ENCODE peak calls at places on chromosome 13, in eight cellular contexts. M, B, Z, S, J, X, O and Q are unnamed samples.

GRCh38 chr13:104779311-104779710 is 1713.1 kb upstream of the SLC10A2 start:
- DNase-seq in J (no peak), X (peak), O (no peak), B (no peak), S (no peak), M (no peak), Z (peak), Q (no peak)

GRCh38 chr13:36282818-36283432 is 14.7 kb downstream of the CCDC169 start:
- DNase-seq in O (no peak), Z (peak), M (peak), S (no peak), X (peak), B (no peak), J (no peak), Q (no peak)

GRCh38 chr13:48595330-48596127 is 58.2 kb upstream of the CYSLTR2 start:
- DNase-seq in M (peak), X (peak), Z (peak), J (peak), O (peak), S (peak), B (peak), Q (peak)

GRCh38 chr13:100363351-100363750 is 225.2 kb downstream of the GGACT start:
- DNase-seq in Z (peak), M (no peak), S (no peak), J (no peak), B (no peak), X (peak), O (no peak), Q (no peak)

GRCh38 chr13:50388481-50388880 is 373.2 kb downstream of the KCNRG start:
- DNase-seq in S (no peak), O (no peak), M (no peak), Z (no peak), X (no peak), J (no peak), B (no peak), Q (no peak)

GRCh38 chr13:112680741-112681360 is 9.0 kb upstream of the ATP11A start:
- DNase-seq in J (no peak), M (no peak), B (no peak), X (no peak), S (no peak), Z (no peak), O (no peak), Q (no peak)

GRCh38 chr13:94090773-94091172 is 388.7 kb downstream of the DCT start:
- DNase-seq in S (no peak), O (no peak), X (no peak), B (no peak), J (no peak), M (no peak), Z (peak), Q (no peak)

GRCh38 chr13:87311165-87311564 is 360.0 kb upstream of the SLITRK5 start:
- DNase-seq in B (no peak), J (no peak), X (no peak), Z (no peak), O (no peak), M (no peak), S (no peak), Q (no peak)

GRCh38 chr13:39263033-39263432 is 224.8 kb downstream of the NHLRC3 start:
- DNase-seq in M (peak), X (peak), Z (peak), J (peak), B (peak), S (peak), O (peak), Q (no peak)

GRCh38 chr13:29255567-29255966 is 339.9 kb downstream of the SLC7A1 start:
- DNase-seq in M (no peak), J (no peak), B (no peak), Z (no peak), X (no peak), O (no peak), S (no peak), Q (no peak)

GRCh38 chr13:108168929-108169328 is 46.4 kb downstream of the LIG4 start:
- DNase-seq in O (no peak), M (no peak), B (no peak), J (no peak), S (no peak), X (no peak), Z (no peak), Q (no peak)

GRCh38 chr13:39054112-39054511 is 15.9 kb downstream of the NHLRC3 start:
- DNase-seq in M (no peak), Z (no peak), J (no peak), O (no peak), S (no peak), X (no peak), B (no peak), Q (no peak)

GRCh38 chr13:33109319-33109718 is 93.1 kb downstream of the KL start:
- DNase-seq in Z (no peak), J (no peak), O (no peak), X (peak), M (no peak), B (no peak), S (no peak), Q (no peak)

GRCh38 chr13:47719164-47719563 is 281.9 kb downstream of the SUCLA2 start:
- DNase-seq in Z (no peak), X (no peak), J (no peak), O (no peak), B (no peak), M (no peak), S (no peak), Q (no peak)

GRCh38 chr13:35984287-35984686 is 146.9 kb downstream of the DCLK1 start:
- DNase-seq in O (no peak), J (no peak), S (no peak), Z (no peak), M (no peak), X (no peak), B (no peak), Q (no peak)

GRCh38 chr13:26872444-26873173 is 112.0 kb upstream of the GPR12 start:
- DNase-seq in M (peak), J (peak), X (peak), B (peak), Z (peak), O (peak), S (no peak), Q (peak)

GRCh38 chr13:84126671-84127171 is 244.4 kb upstream of the SLITRK1 start:
- DNase-seq in O (peak), M (peak), S (no peak), B (peak), Z (no peak), X (no peak), J (no peak), Q (no peak)

GRCh38 chr13:50676602-50677001 is 166.9 kb downstream of the DLEU7 start:
- DNase-seq in M (peak), O (no peak), Z (peak), X (peak), B (no peak), S (no peak), J (peak), Q (no peak)

GRCh38 chr13:47813683-47814082 is 187.4 kb downstream of the SUCLA2 start:
- DNase-seq in S (no peak), J (no peak), Z (no peak), X (no peak), O (no peak), B (no peak), M (no peak), Q (no peak)